ENCODE peak calls at places on chromosomes 11 and 22, in eight cellular contexts. I, X, E, D, T, Z, V and N are unnamed samples.
A peak's percentile ranks its signal among the peaks of the same experiment; 100 is the strongest.

GRCh38 chr22:44823806-44824205 is 71.4 kb downstream of the ARHGAP8 start:
- DNase-seq in V (no peak), I (no peak), X (no peak), D (no peak), T (no peak), Z (no peak), E (no peak), N (no peak)

GRCh38 chr22:17946691-17947367 is 77.5 kb downstream of the MICAL3 start:
- DNase-seq in Z (no peak), V (no peak), T (no peak), D (peak; percentile 43), E (no peak), I (no peak), X (no peak), N (no peak)

GRCh38 chr22:25563757-25564319 is 637 bp upstream of the GRK3 start:
- DNase-seq in Z (no peak), I (no peak), E (peak; percentile 14), V (no peak), X (no peak), T (no peak), D (peak; percentile 52), N (peak; percentile 25)

GRCh38 chr11:112281776-112282175 is 21.1 kb upstream of the PLET1 start:
- DNase-seq in X (no peak), V (no peak), Z (no peak), D (no peak), E (no peak), I (peak; percentile 36), T (no peak), N (peak; percentile 79)

GRCh38 chr22:44108806-44109385 is 71.8 kb upstream of the PARVG start:
- DNase-seq in V (no peak), X (no peak), T (no peak), E (no peak), Z (no peak), D (no peak), I (no peak), N (no peak)

GRCh38 chr22:36113121-36113520 is 47.4 kb downstream of the APOL3 start:
- DNase-seq in X (no peak), T (no peak), D (no peak), E (no peak), I (no peak), V (no peak), Z (no peak), N (no peak)

GRCh38 chr22:49367016-49367697 is 460.5 kb downstream of the BRD1 start:
- DNase-seq in E (no peak), I (no peak), T (peak; percentile 10), X (no peak), V (no peak), D (no peak), Z (no peak), N (peak; percentile 27)

GRCh38 chr11:41498726-41499125 is 39.3 kb upstream of the LRRC4C start:
- DNase-seq in V (no peak), T (peak; percentile 43), Z (no peak), D (peak; percentile 5), I (no peak), E (no peak), X (no peak), N (peak; percentile 7)

GRCh38 chr11:68008381-68009337 is 1.5 kb upstream of the ALDH3B1 start:
- DNase-seq in E (no peak), T (no peak), I (peak; percentile 85), Z (no peak), X (no peak), V (no peak), D (peak; percentile 39), N (no peak)

GRCh38 chr22:17789379-17790200 is 15.3 kb upstream of the BID start:
- DNase-seq in T (no peak), V (no peak), X (no peak), Z (no peak), D (no peak), I (no peak), E (no peak), N (no peak)

GRCh38 chr22:40213478-40213877 is 35.8 kb downstream of the TNRC6B start:
- DNase-seq in D (no peak), T (no peak), E (no peak), X (no peak), Z (no peak), V (no peak), I (no peak), N (no peak)

GRCh38 chr11:121553806-121554205 is 101.0 kb upstream of the SORL1-AS1 start:
- DNase-seq in I (peak; percentile 81), V (peak; percentile 68), Z (no peak), T (peak; percentile 47), X (no peak), D (peak; percentile 83), E (no peak), N (peak; percentile 10)

GRCh38 chr11:31940396-31941037 is 129.4 kb upstream of the PAX6 start:
- DNase-seq in X (no peak), T (no peak), Z (no peak), E (no peak), V (no peak), D (no peak), I (no peak), N (no peak)

GRCh38 chr11:64568584-64569140 is 22.4 kb upstream of the SLC22A12 start:
- DNase-seq in D (no peak), V (no peak), E (no peak), Z (no peak), T (no peak), X (no peak), I (no peak), N (no peak)

GRCh38 chr11:2665747-2666710 is 33.8 kb downstream of the KCNQ1OT1 start:
- DNase-seq in I (no peak), V (no peak), Z (no peak), X (no peak), T (no peak), E (no peak), D (no peak), N (no peak)